ENCODE peak calls at places on chromosomes 3 and 15, in four cellular contexts. S, Z, L and K are unnamed samples.

GRCh38 chr15:30990036-30990435 is 1.4 kb downstream of the MTMR10 start:
- DNase-seq in S (peak), Z (no peak), L (peak), K (no peak)

GRCh38 chr15:94403246-94403824 is 172.0 kb downstream of the MCTP2 start:
- DNase-seq in Z (no peak), L (no peak), S (no peak), K (no peak)

GRCh38 chr3:2948882-2949281 is 161.3 kb downstream of the IL5RA start:
- DNase-seq in S (no peak), Z (no peak), L (no peak), K (no peak)

GRCh38 chr15:58065445-58066041 is at the start of gene ALDH1A2:
- DNase-seq in L (no peak), Z (peak), S (no peak), K (no peak)

GRCh38 chr3:42702066-42702951 is at the start of gene HHATL:
- DNase-seq in S (no peak), L (no peak), Z (no peak), K (no peak)

GRCh38 chr3:155064920-155065319 is 15.2 kb upstream of the MME start:
- DNase-seq in Z (no peak), L (no peak), S (no peak), K (no peak)

GRCh38 chr15:76935620-76936019 is 4.1 kb downstream of the RCN2 start:
- DNase-seq in Z (no peak), L (no peak), S (no peak), K (peak)

GRCh38 chr3:54870423-54870822 is 57.4 kb downstream of the LRTM1 start:
- DNase-seq in S (peak), L (peak), Z (peak), K (no peak)

GRCh38 chr3:116815831-116816588 is 106.4 kb downstream of the TUSC7 start:
- DNase-seq in L (no peak), S (no peak), Z (no peak), K (no peak)

GRCh38 chr15:31867536-31868442 is 162.5 kb upstream of the CHRNA7 start:
- DNase-seq in L (peak), Z (peak), S (peak), K (peak)

GRCh38 chr3:87082806-87083440 is 92.0 kb upstream of the VGLL3 start:
- DNase-seq in Z (peak), S (peak), L (peak), K (no peak)

GRCh38 chr15:28889346-28889745 is 3.6 kb downstream of the APBA2 start:
- DNase-seq in S (no peak), L (no peak), Z (no peak), K (no peak)

GRCh38 chr15:78067328-78068241 is 9.9 kb downstream of the TBC1D2B start:
- DNase-seq in Z (no peak), S (no peak), L (no peak), K (no peak)

GRCh38 chr3:37183375-37183831 is 9.0 kb upstream of the LRRFIP2 start:
- DNase-seq in S (no peak), Z (no peak), L (peak), K (no peak)

GRCh38 chr3:117304681-117305080 is 595.1 kb downstream of the TUSC7 start:
- DNase-seq in S (no peak), L (no peak), Z (no peak), K (no peak)

GRCh38 chr15:74178326-74179100 is 5.0 kb downstream of the ISLR start:
- DNase-seq in S (no peak), Z (no peak), L (no peak), K (no peak)

GRCh38 chr3:55858302-55858701 is 371.2 kb upstream of the WNT5A start:
- DNase-seq in L (no peak), Z (no peak), S (no peak), K (no peak)

GRCh38 chr3:184196536-184196935 is 10.5 kb downstream of the ABCF3 start:
- DNase-seq in S (peak), Z (no peak), L (no peak), K (no peak)

GRCh38 chr3:70972855-70973254 is 610.7 kb downstream of the FOXP1 start:
- DNase-seq in Z (no peak), L (no peak), S (no peak), K (no peak)

GRCh38 chr15:101651753-101652097 is 456 bp downstream of the TM2D3 start:
- DNase-seq in Z (no peak), L (no peak), S (peak), K (no peak)

GRCh38 chr15:58407366-58407765 is 24.4 kb upstream of the LIPC start:
- DNase-seq in Z (no peak), L (no peak), S (no peak), K (no peak)

GRCh38 chr3:190301591-190301990 is 20.7 kb downstream of the CLDN1 start:
- DNase-seq in Z (no peak), L (no peak), S (no peak), K (no peak)

GRCh38 chr3:5633960-5634359 is 446.5 kb downstream of the EDEM1 start:
- DNase-seq in L (no peak), S (no peak), Z (no peak), K (no peak)

GRCh38 chr3:52838561-52839267 is 3.9 kb upstream of the MUSTN1 start:
- DNase-seq in L (no peak), Z (no peak), S (no peak), K (no peak)

GRCh38 chr3:118628704-118629341 is 405.8 kb downstream of the IGSF11 start:
- DNase-seq in L (peak), Z (peak), S (peak), K (peak)

GRCh38 chr15:91939432-91939831 is 85.9 kb downstream of the SLCO3A1 start:
- DNase-seq in Z (no peak), S (no peak), L (no peak), K (no peak)

GRCh38 chr3:171676600-171677175 is 133.6 kb downstream of the PLD1 start:
- DNase-seq in S (no peak), L (no peak), Z (no peak), K (no peak)

GRCh38 chr3:125207949-125208568 is 4.5 kb downstream of the SLC12A8 start:
- DNase-seq in S (no peak), Z (no peak), L (no peak), K (no peak)

GRCh38 chr3:62159693-62160092 is 213.7 kb downstream of the FEZF2 start:
- DNase-seq in Z (no peak), S (no peak), L (no peak), K (no peak)

GRCh38 chr15:80679167-80679804 is 15.8 kb upstream of the ABHD17C start:
- DNase-seq in Z (no peak), L (no peak), S (no peak), K (no peak)

GRCh38 chr3:112699436-112699978 is 58.6 kb upstream of the CCDC80 start:
- DNase-seq in Z (no peak), L (peak), S (no peak), K (no peak)

GRCh38 chr3:15645740-15646490 is 44.4 kb downstream of the BTD start:
- DNase-seq in Z (no peak), S (no peak), L (peak), K (no peak)

GRCh38 chr3:15646924-15647511 is 45.5 kb downstream of the BTD start:
- DNase-seq in S (no peak), L (peak), Z (no peak), K (no peak)

GRCh38 chr3:15649831-15650230 is 48.3 kb downstream of the BTD start:
- DNase-seq in S (no peak), Z (no peak), L (no peak), K (no peak)

GRCh38 chr3:15649341-15649740 is 47.8 kb downstream of the BTD start:
- DNase-seq in Z (no peak), L (no peak), S (no peak), K (no peak)

GRCh38 chr3:15647629-15648167 is 46.2 kb downstream of the BTD start:
- DNase-seq in L (no peak), Z (no peak), S (no peak), K (peak)
- TF ChIP-seq POLR2AphosphoS2 in L (no peak), Z (no peak), S (no peak), K (no peak)

GRCh38 chr3:72036899-72037298 is 252.0 kb upstream of the PROK2 start:
- DNase-seq in Z (no peak), S (no peak), L (no peak), K (no peak)
- TF ChIP-seq KDM1A in Z (no peak), S (no peak), L (no peak), K (no peak)

GRCh38 chr3:17891139-17891850 is 148.9 kb upstream of the TBC1D5 start:
- DNase-seq in L (no peak), S (no peak), Z (peak), K (no peak)

DNA sequence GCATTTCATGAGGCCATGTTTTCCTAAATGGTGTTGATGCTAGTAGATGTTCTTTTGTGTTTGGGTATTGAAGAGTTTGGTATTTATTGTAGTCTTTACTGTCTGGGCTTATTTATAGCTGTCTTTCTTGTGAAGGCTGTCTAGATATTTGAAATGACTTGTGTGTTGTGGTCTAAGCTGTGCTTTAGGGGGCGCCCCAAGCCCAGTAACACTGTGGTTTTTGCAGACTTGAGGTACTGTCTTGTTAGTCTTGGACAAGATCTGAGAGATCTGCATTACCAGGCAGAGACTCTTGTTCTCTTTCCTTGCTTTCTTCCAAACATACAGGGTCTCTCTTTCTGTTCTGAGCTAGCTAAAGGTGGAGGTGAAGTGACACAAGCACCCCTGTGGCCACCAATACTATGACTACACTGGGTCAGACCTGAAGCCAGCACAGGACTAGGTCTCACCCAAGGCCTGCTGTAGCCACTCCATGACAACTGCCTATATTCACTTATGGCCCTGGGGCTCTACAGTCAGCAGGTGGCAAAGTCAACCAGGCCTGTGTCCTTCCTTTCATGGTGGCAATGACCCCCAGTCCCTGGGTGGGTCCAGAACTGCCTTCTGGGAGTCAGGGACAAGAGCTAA is 152.1 kb upstream of the TBC1D5 start:
- DNase-seq in Z (peak), S (peak), L (peak), K (no peak)
- TF ChIP-seq POLR2AphosphoS2 in Z (no peak), S (no peak), L (no peak), K (no peak)

GRCh38 chr3:146746190-146746589 is 141.0 kb upstream of the PLSCR5 start:
- DNase-seq in S (no peak), Z (no peak), L (no peak), K (no peak)
- TF ChIP-seq KDM1A in S (no peak), Z (no peak), L (no peak), K (no peak)

GRCh38 chr15:68492855-68493254 is 60.9 kb upstream of the ITGA11 start:
- DNase-seq in Z (no peak), L (peak), S (no peak), K (no peak)

GRCh38 chr15:68491415-68492106 is 59.6 kb upstream of the ITGA11 start:
- DNase-seq in S (no peak), L (no peak), Z (no peak), K (no peak)

GRCh38 chr15:68495221-68495950 is 63.4 kb upstream of the ITGA11 start:
- DNase-seq in L (no peak), S (no peak), Z (no peak), K (no peak)

GRCh38 chr15:68494573-68495105 is 62.7 kb upstream of the ITGA11 start:
- DNase-seq in L (no peak), S (no peak), Z (no peak), K (no peak)

GRCh38 chr15:68493629-68494028 is 61.7 kb upstream of the ITGA11 start:
- DNase-seq in Z (no peak), L (no peak), S (no peak), K (no peak)
- TF ChIP-seq POLR2AphosphoS2 in Z (no peak), L (no peak), S (no peak), K (no peak)

GRCh38 chr3:186418601-186419238 is 56.7 kb upstream of the DGKG start:
- DNase-seq in S (no peak), Z (no peak), L (no peak), K (no peak)
- TF ChIP-seq KDM1A in S (no peak), Z (no peak), L (no peak), K (no peak)